ENCODE peak calls at places on chromosomes 7 and 10, in six cellular contexts. One of them, this sample, is unnamed.

GRCh38 chr10:14240253-14241189 is 90.2 kb downstream of the FRMD4A start:
- DNase-seq in A549: peak
- DNase-seq in WTC11: peak
- DNase-seq in HCT116: no peak
- DNase-seq in HepG2: no peak
- DNase-seq in H1: no peak
- DNase-seq in this sample: no peak

GRCh38 chr7:28318126-28318762 is 94.1 kb upstream of the CREB5 start:
- DNase-seq in A549: no peak
- DNase-seq in HepG2: no peak
- DNase-seq in WTC11: no peak
- DNase-seq in HCT116: no peak
- DNase-seq in H1: no peak
- DNase-seq in this sample: no peak

GRCh38 chr10:52598936-52599335 is 173.6 kb downstream of the MBL2 start:
- DNase-seq in HepG2: no peak
- DNase-seq in WTC11: no peak
- DNase-seq in H1: no peak
- DNase-seq in HCT116: no peak
- DNase-seq in A549: no peak
- DNase-seq in this sample: no peak

GRCh38 chr10:121880842-121881423 is 46.9 kb downstream of the ATE1 start:
- DNase-seq in WTC11: no peak
- DNase-seq in A549: no peak
- DNase-seq in HepG2: peak
- DNase-seq in HCT116: no peak
- DNase-seq in H1: no peak
- DNase-seq in this sample: peak

GRCh38 chr10:70656489-70656888 is 15.8 kb upstream of the ADAMTS14 start:
- DNase-seq in HCT116: no peak
- DNase-seq in A549: no peak
- DNase-seq in WTC11: no peak
- DNase-seq in H1: no peak
- DNase-seq in HepG2: no peak
- DNase-seq in this sample: peak

GRCh38 chr10:86164216-86164774 is 202.3 kb downstream of the GRID1 start:
- DNase-seq in HepG2: peak
- DNase-seq in HCT116: no peak
- DNase-seq in WTC11: peak
- DNase-seq in A549: no peak
- DNase-seq in H1: no peak
- DNase-seq in this sample: peak

GRCh38 chr10:33509231-33509871 is 174.9 kb upstream of the NRP1 start:
- DNase-seq in H1: no peak
- DNase-seq in HCT116: peak
- DNase-seq in HepG2: peak
- DNase-seq in A549: peak
- DNase-seq in WTC11: no peak
- DNase-seq in this sample: peak

GRCh38 chr7:87506243-87507180 is 31.0 kb upstream of the ABCB4 start:
- DNase-seq in A549: peak
- DNase-seq in HCT116: peak
- DNase-seq in H1: no peak
- DNase-seq in WTC11: no peak
- DNase-seq in HepG2: peak
- DNase-seq in this sample: peak

GRCh38 chr10:86960863-86961434 is 2.5 kb downstream of the SNCG start:
- DNase-seq in HCT116: no peak
- DNase-seq in A549: no peak
- DNase-seq in WTC11: peak
- DNase-seq in H1: no peak
- DNase-seq in HepG2: no peak
- DNase-seq in this sample: no peak

DNA sequence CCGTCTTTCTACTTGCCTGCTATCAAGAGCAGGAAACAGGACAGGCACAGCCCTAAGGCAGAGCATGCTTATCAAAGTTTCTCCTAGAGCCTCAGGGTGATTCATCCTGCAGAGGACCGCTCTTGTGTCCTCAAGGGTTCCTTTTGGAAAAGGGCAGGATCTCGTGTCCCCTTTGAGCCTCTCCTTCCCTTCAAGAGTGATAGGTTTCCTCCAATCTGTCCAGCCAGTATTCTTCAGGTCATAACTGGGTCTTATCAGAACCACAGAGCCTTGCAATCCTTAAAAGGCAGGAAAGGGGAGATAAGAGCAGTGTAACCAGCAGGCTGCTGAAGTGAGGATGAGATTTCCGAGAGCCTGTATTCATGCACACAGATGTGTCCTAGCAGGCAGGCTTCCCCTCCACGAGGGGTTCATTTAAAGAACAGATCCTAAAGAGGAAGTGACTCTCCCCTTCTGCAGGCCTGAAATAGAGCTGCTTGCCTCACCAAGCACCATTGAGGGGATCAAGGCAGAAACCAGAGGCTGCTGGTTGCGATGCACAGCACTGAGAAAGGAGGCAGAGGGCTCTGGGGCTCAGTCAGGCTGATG is 90.5 kb upstream of the SVIL start:
- DNase-seq in HepG2: no peak
- DNase-seq in WTC11: no peak
- DNase-seq in H1: no peak
- DNase-seq in HCT116: no peak
- DNase-seq in A549: no peak
- DNase-seq in this sample: peak
- TF ChIP-seq MAX in HepG2: no peak
- TF ChIP-seq MAX in WTC11: no peak
- TF ChIP-seq MAX in H1: no peak
- TF ChIP-seq MAX in HCT116: no peak
- TF ChIP-seq MAX in A549: no peak
- TF ChIP-seq MAX in this sample: peak

DNA sequence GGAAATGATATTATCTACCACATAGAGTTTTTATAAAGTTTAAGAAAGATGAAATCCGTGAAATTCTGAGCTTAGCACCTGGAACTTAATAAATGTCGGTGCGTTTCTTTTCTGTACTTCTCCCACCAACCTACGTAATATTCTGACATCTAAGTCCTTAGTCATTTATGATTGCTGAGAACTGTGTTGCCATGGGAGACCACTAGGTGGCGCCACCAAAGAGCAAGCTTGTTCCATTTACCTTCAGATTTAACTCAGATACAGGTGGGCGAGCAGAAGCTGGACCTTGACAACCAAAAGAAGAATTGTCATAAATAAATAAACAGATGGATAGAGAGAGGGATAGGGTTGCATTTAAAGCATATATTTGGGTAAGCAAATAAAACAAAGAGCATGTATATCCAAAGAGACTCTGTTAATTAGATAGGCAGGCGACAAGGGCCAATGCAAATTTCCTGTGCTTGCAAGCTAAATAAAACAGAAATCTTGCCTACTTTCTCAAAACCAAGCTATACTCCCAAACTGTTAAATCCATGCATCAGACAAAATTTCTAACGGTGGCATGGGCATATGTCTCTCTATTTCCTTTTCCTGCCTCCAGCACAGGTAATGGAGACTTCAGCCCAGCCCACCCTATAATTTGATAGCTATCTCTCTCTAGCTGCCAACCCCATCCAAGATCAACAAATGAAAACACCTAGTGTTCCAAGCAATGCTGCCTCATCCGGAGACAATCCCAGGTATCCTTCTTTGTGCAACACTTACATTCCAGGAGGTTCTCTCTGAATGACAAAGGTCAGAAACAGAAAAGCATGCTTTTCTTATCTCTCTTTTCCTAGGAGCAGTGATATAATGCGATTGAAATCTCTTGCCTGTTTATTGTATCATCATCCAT is 699.6 kb downstream of the INHBA start:
- DNase-seq in WTC11: peak
- DNase-seq in HepG2: peak
- DNase-seq in H1: peak
- DNase-seq in HCT116: peak
- DNase-seq in A549: peak
- DNase-seq in this sample: peak
- TF ChIP-seq CTCF in WTC11: peak
- TF ChIP-seq CTCF in HepG2: peak
- TF ChIP-seq CTCF in H1: peak
- TF ChIP-seq CTCF in HCT116: peak
- TF ChIP-seq CTCF in A549: peak
- TF ChIP-seq CTCF in this sample: peak

GRCh38 chr7:32275216-32275979 is 205.2 kb upstream of the PDE1C start:
- DNase-seq in H1: no peak
- DNase-seq in WTC11: no peak
- DNase-seq in HCT116: no peak
- DNase-seq in HepG2: no peak
- DNase-seq in A549: no peak
- DNase-seq in this sample: peak
- TF ChIP-seq MAX in H1: no peak
- TF ChIP-seq MAX in WTC11: no peak
- TF ChIP-seq MAX in HCT116: no peak
- TF ChIP-seq MAX in HepG2: no peak
- TF ChIP-seq MAX in A549: no peak
- TF ChIP-seq MAX in this sample: peak

GRCh38 chr7:7157177-7157886 is 25.0 kb upstream of the C1GALT1 start:
- DNase-seq in A549: no peak
- DNase-seq in HepG2: no peak
- DNase-seq in HCT116: no peak
- DNase-seq in H1: no peak
- DNase-seq in WTC11: no peak
- DNase-seq in this sample: peak
- TF ChIP-seq CTCF in A549: no peak
- TF ChIP-seq CTCF in HepG2: no peak
- TF ChIP-seq CTCF in HCT116: no peak
- TF ChIP-seq CTCF in H1: no peak
- TF ChIP-seq CTCF in WTC11: no peak
- TF ChIP-seq CTCF in this sample: no peak

GRCh38 chr7:42070068-42070467 is 166.9 kb downstream of the GLI3 start:
- DNase-seq in WTC11: no peak
- DNase-seq in H1: no peak
- DNase-seq in HCT116: no peak
- DNase-seq in HepG2: peak
- DNase-seq in A549: no peak
- DNase-seq in this sample: peak
- TF ChIP-seq MAX in WTC11: no peak
- TF ChIP-seq MAX in H1: no peak
- TF ChIP-seq MAX in HCT116: no peak
- TF ChIP-seq MAX in HepG2: no peak
- TF ChIP-seq MAX in A549: no peak
- TF ChIP-seq MAX in this sample: no peak

DNA sequence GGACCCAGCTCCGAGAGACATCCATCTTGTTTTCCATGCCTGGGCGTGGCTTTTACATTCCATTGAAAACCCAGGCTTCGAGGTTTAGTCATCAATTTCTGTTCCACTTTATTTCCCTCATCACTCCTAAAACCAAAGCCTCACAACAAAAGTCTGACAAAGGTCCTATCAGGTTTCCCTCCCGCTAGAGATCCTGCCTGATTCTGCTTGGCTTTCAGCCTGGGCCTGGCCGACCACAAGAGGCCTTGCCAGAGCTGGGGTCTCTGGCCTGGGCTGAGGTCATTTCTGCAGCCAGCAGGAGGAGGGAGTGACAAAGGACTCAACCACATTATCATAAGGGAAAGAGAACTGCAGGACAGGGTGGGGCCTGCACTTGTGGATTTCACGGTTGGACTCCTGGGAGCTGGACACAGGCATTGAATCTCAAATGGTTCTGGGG is 167.0 kb downstream of the FANK1 start:
- DNase-seq in HCT116: peak
- DNase-seq in A549: peak
- DNase-seq in HepG2: no peak
- DNase-seq in WTC11: no peak
- DNase-seq in H1: no peak
- DNase-seq in this sample: no peak
- TF ChIP-seq CTCF in HCT116: no peak
- TF ChIP-seq CTCF in A549: no peak
- TF ChIP-seq CTCF in HepG2: no peak
- TF ChIP-seq CTCF in WTC11: no peak
- TF ChIP-seq CTCF in H1: no peak
- TF ChIP-seq CTCF in this sample: no peak

GRCh38 chr10:116740971-116741370 is 1.4 kb downstream of the HSPA12A start:
- DNase-seq in H1: no peak
- DNase-seq in A549: no peak
- DNase-seq in HCT116: no peak
- DNase-seq in WTC11: no peak
- DNase-seq in HepG2: no peak
- DNase-seq in this sample: no peak
- TF ChIP-seq MAX in H1: no peak
- TF ChIP-seq MAX in A549: no peak
- TF ChIP-seq MAX in HCT116: no peak
- TF ChIP-seq MAX in WTC11: no peak
- TF ChIP-seq MAX in HepG2: no peak
- TF ChIP-seq MAX in this sample: no peak